ENCODE peak calls at places on chromosomes 3 and 15, in eight cellular contexts. J, B, K, H, E, X, S and F are unnamed samples.

GRCh38 chr15:100763764-100764750 is 115.6 kb upstream of the ALDH1A3 start:
- DNase-seq in J (peak), B (no peak), K (peak), H (no peak), E (no peak), X (no peak), S (no peak), F (no peak)

GRCh38 chr3:147816770-147817169 is 407.6 kb downstream of the ZIC1 start:
- DNase-seq in J (peak), B (peak), K (peak), H (no peak), E (peak), X (peak), S (no peak), F (no peak)

GRCh38 chr3:8445861-8446260 is 55.8 kb upstream of the LMCD1 start:
- DNase-seq in J (peak), B (peak), K (peak), H (no peak), E (no peak), X (no peak), S (no peak), F (peak)

GRCh38 chr3:29697989-29698388 is 417.1 kb downstream of the RBMS3 start:
- DNase-seq in J (peak), B (no peak), K (no peak), H (no peak), E (no peak), X (no peak), S (no peak), F (no peak)

GRCh38 chr3:43621406-43621973 is 321 bp downstream of the ANO10 start:
- DNase-seq in J (no peak), B (peak), K (no peak), H (no peak), E (peak), X (no peak), S (no peak), F (no peak)

GRCh38 chr3:53493997-53494791 is at the start of gene CACNA1D:
- DNase-seq in J (peak), B (peak), K (peak), H (peak), E (peak), X (no peak), S (peak), F (no peak)

GRCh38 chr15:89809093-89809786 is 5.4 kb downstream of the ANPEP start:
- DNase-seq in J (no peak), B (no peak), K (peak), H (no peak), E (no peak), X (no peak), S (no peak), F (peak)

GRCh38 chr3:134059680-134060560 is 30.2 kb upstream of the SLCO2A1 start:
- DNase-seq in J (no peak), B (peak), K (no peak), H (no peak), E (no peak), X (no peak), S (no peak), F (peak)

GRCh38 chr3:141116791-141117190 is 65.6 kb downstream of the SPSB4 start:
- DNase-seq in J (no peak), B (no peak), K (no peak), H (no peak), E (no peak), X (no peak), S (no peak), F (no peak)

GRCh38 chr3:194631696-194632095 is 1.5 kb downstream of the TMEM44 start:
- DNase-seq in J (no peak), B (no peak), K (no peak), H (no peak), E (peak), X (no peak), S (no peak), F (no peak)

GRCh38 chr3:146072061-146072460 is 88.9 kb downstream of the PLOD2 start:
- DNase-seq in J (no peak), B (no peak), K (no peak), H (no peak), E (no peak), X (no peak), S (no peak), F (no peak)

GRCh38 chr3:34090876-34091275 is 292.4 kb downstream of the PDCD6IP start:
- DNase-seq in J (no peak), B (no peak), K (no peak), H (no peak), E (no peak), X (no peak), S (no peak), F (no peak)

GRCh38 chr3:156513619-156514018 is 41.3 kb downstream of the SSR3 start:
- DNase-seq in J (no peak), B (no peak), K (no peak), H (no peak), E (no peak), X (no peak), S (no peak), F (no peak)

GRCh38 chr15:85479071-85479647 is 98.8 kb downstream of the AKAP13 start:
- DNase-seq in J (peak), B (no peak), K (peak), H (peak), E (no peak), X (no peak), S (peak), F (peak)

GRCh38 chr3:141442421-141442820 is 44.4 kb upstream of the RASA2 start:
- DNase-seq in J (no peak), B (no peak), K (peak), H (no peak), E (no peak), X (no peak), S (no peak), F (no peak)

GRCh38 chr15:99006146-99006545 is 1.4 kb downstream of the PGPEP1L start:
- DNase-seq in J (no peak), B (no peak), K (no peak), H (no peak), E (no peak), X (no peak), S (no peak), F (no peak)

GRCh38 chr15:67156426-67156825 is 91.0 kb downstream of the SMAD3 start:
- DNase-seq in J (no peak), B (no peak), K (no peak), H (no peak), E (no peak), X (no peak), S (no peak), F (no peak)

GRCh38 chr3:30256474-30256873 is 349.9 kb upstream of the TGFBR2 start:
- DNase-seq in J (no peak), B (no peak), K (peak), H (no peak), E (no peak), X (no peak), S (no peak), F (no peak)

GRCh38 chr3:132537297-132537696 is 59.8 kb upstream of the ACKR4 start:
- DNase-seq in J (no peak), B (no peak), K (no peak), H (no peak), E (no peak), X (no peak), S (no peak), F (no peak)

GRCh38 chr3:28912120-28912885 is 368.6 kb upstream of the RBMS3 start:
- DNase-seq in J (no peak), B (no peak), K (peak), H (no peak), E (no peak), X (no peak), S (no peak), F (no peak)

GRCh38 chr15:79675982-79676381 is 220.8 kb downstream of the MTHFS start:
- DNase-seq in J (no peak), B (no peak), K (no peak), H (no peak), E (no peak), X (no peak), S (no peak), F (no peak)
- TF ChIP-seq CTCF in J (no peak), B (no peak), K (no peak), H (no peak), E (no peak), X (no peak), S (peak), F (no peak)

DNA sequence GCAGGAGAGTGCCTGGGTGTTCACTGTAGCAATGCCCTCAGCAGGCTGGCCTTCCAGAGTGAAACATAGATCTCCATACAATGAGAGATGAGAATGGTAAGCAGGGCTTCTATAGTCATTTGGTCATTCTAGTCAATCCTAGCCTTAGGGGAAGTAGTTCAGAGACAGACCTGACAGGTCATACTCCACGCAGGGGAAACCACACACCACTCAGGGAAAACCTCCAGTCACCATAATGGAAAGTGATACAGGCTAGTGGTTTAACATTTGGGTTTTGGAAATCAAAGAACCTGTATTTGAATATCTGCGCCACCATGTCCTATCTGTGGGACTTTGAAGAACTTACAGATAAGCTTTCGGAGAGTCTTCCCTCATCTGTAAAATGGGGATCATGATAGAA is 425.7 kb upstream of the PPP2R3A start:
- DNase-seq in J (no peak), B (no peak), K (no peak), H (no peak), E (no peak), X (no peak), S (no peak), F (no peak)
- H3K4me3 ChIP-seq in J (no peak), B (no peak), K (no peak), H (no peak), E (no peak), X (no peak), S (no peak), F (no peak)

GRCh38 chr3:15601399-15602145 is at the start of the genes BTD and HACL1:
- DNase-seq in J (peak), B (peak), K (peak), H (peak), E (peak), X (peak), S (peak), F (peak)
- TF ChIP-seq CTCF in J (no peak), B (peak), K (peak), H (no peak), E (peak), X (peak), S (peak), F (no peak)

DNA sequence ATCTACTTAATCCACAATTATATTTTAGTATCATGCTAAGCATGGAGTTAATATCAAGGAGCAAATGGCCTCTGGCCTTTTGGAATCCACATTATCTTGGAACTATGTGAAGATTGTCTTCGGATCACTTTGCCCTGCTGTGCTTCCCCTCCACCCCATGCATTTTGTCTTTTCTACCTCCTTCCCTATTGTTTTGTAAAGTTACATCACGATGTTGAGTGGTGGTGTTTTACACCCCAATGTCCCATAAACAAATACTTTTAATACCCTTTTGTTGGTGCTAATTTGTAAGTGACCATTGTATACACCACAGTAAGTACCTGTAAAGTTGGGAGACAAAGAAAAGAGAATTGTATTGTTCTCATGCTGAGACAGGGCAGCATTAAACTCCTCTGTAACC is 258.4 kb upstream of the ZNF717 start:
- DNase-seq in J (no peak), B (no peak), K (no peak), H (peak), E (no peak), X (no peak), S (peak), F (no peak)
- H3K4me3 ChIP-seq in J (no peak), B (no peak), K (no peak), H (no peak), E (no peak), X (no peak), S (peak), F (no peak)

GRCh38 chr3:169044341-169045113 is 619.0 kb downstream of the MECOM start:
- DNase-seq in J (peak), B (no peak), K (peak), H (no peak), E (no peak), X (no peak), S (no peak), F (peak)

GRCh38 chr3:169041677-169042171 is 621.8 kb downstream of the MECOM start:
- DNase-seq in J (peak), B (peak), K (peak), H (peak), E (no peak), X (no peak), S (no peak), F (peak)
- TF ChIP-seq CTCF in J (peak), B (peak), K (peak), H (peak), E (peak), X (peak), S (no peak), F (peak)

GRCh38 chr3:150469031-150469930 is 61.2 kb downstream of the TSC22D2 start:
- DNase-seq in J (peak), B (peak), K (peak), H (no peak), E (peak), X (no peak), S (peak), F (peak)
- H3K4me3 ChIP-seq in J (no peak), B (no peak), K (no peak), H (no peak), E (no peak), X (no peak), S (no peak), F (no peak)

DNA sequence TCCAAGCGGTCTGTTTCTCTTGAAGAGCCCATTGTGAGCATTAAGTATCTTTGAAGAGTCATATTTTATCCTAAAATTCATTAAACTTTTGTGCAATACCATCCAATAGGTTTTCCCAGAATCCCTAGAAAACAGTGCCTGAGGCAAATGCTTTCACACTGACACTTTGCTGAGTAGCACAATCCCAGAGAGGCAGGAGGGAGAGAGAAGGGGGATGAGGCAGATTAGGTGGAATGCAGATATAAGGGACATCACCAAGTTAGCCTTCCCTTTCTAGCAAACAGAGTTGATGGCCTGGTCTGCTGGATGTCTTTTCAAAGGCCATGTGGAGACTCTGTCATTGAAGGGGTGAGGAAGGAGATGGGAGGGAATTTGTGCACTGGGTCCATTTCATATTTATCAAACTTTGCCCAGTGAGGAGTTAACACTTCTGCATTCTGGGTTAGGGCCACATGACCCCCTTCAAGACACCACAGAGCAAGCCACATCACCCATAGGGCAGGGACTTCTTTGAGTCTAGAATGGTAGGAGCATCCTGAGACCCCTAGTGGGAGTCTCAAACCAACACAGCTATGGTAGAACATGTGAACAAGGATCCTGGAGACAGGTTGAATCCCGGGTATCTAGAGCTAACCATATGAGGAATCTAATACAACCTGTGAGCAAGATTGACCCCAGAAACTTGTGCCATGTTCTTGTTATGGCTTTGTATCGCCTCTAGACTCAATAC is 32.0 kb upstream of the SEMA6D start:
- DNase-seq in J (peak), B (no peak), K (no peak), H (peak), E (no peak), X (no peak), S (no peak), F (no peak)
- TF ChIP-seq CTCF in J (no peak), B (no peak), K (no peak), H (peak), E (no peak), X (no peak), S (no peak), F (no peak)

GRCh38 chr3:126912027-126912422 is 70.9 kb upstream of the PLXNA1 start:
- DNase-seq in J (no peak), B (no peak), K (no peak), H (no peak), E (no peak), X (no peak), S (no peak), F (no peak)

GRCh38 chr3:126910231-126910630 is 72.7 kb upstream of the PLXNA1 start:
- DNase-seq in J (no peak), B (no peak), K (no peak), H (no peak), E (no peak), X (no peak), S (no peak), F (no peak)

GRCh38 chr3:126912491-126913195 is 70.3 kb upstream of the PLXNA1 start:
- DNase-seq in J (no peak), B (no peak), K (no peak), H (no peak), E (no peak), X (no peak), S (no peak), F (no peak)

GRCh38 chr3:126913524-126913923 is 69.4 kb upstream of the PLXNA1 start:
- DNase-seq in J (no peak), B (no peak), K (no peak), H (no peak), E (no peak), X (no peak), S (no peak), F (no peak)

DNA sequence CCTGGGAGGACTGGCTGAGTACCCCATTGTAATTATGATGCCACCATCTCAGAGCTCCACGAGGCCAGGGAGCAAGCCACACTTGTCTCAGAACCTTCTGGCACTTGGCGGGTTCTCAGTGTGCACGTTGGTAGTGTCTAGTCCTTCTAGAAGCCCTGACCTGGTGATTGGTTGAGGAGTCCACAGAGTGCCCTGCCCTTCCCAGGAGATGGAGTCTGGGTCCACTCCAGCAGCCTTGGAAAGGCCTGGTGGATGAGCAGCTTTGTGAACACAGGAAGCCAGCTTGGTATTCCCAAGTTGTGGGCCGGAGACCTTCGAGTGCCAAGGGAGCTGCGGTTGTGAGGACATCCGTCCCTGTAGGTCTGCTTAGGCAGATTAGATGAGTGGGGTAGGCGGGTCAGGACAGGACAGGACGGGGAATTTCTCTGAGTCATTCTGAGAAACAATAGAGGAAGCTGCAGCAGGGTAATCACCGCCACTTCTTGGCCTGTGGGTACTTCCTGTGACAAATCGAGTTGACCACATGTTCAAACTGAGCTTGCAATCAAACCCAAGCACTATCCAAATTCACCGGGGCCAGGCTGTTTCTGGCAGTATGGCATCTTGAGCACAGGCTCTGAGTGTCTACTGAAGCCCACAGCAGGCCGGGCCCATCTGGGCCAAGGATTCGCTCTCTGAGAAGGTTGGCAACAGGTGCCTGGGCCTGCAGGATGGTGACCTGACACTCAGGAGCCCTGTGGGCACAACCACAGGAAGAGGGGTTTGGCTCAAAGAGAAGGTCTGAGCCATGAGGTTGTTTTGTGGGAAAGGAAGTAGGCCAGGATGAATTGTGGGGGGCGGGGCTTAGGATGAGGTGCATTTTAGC is 71.5 kb upstream of the PLXNA1 start:
- DNase-seq in J (peak), B (no peak), K (peak), H (no peak), E (peak), X (no peak), S (peak), F (peak)
- H3K4me3 ChIP-seq in J (no peak), B (no peak), K (no peak), H (no peak), E (no peak), X (no peak), S (no peak), F (no peak)

GRCh38 chr15:43225201-43225949 is 4.6 kb upstream of the EPB42 start:
- DNase-seq in J (peak), B (peak), K (peak), H (peak), E (no peak), X (no peak), S (no peak), F (peak)

GRCh38 chr15:43220991-43221403 is at the start of gene EPB42:
- DNase-seq in J (no peak), B (no peak), K (no peak), H (no peak), E (no peak), X (no peak), S (no peak), F (no peak)

GRCh38 chr15:43215961-43216360 is 4.9 kb downstream of the EPB42 start:
- DNase-seq in J (peak), B (no peak), K (no peak), H (no peak), E (no peak), X (no peak), S (no peak), F (no peak)

GRCh38 chr15:43218908-43219706 is 1.7 kb downstream of the EPB42 start:
- DNase-seq in J (peak), B (peak), K (peak), H (peak), E (no peak), X (no peak), S (no peak), F (no peak)

DNA sequence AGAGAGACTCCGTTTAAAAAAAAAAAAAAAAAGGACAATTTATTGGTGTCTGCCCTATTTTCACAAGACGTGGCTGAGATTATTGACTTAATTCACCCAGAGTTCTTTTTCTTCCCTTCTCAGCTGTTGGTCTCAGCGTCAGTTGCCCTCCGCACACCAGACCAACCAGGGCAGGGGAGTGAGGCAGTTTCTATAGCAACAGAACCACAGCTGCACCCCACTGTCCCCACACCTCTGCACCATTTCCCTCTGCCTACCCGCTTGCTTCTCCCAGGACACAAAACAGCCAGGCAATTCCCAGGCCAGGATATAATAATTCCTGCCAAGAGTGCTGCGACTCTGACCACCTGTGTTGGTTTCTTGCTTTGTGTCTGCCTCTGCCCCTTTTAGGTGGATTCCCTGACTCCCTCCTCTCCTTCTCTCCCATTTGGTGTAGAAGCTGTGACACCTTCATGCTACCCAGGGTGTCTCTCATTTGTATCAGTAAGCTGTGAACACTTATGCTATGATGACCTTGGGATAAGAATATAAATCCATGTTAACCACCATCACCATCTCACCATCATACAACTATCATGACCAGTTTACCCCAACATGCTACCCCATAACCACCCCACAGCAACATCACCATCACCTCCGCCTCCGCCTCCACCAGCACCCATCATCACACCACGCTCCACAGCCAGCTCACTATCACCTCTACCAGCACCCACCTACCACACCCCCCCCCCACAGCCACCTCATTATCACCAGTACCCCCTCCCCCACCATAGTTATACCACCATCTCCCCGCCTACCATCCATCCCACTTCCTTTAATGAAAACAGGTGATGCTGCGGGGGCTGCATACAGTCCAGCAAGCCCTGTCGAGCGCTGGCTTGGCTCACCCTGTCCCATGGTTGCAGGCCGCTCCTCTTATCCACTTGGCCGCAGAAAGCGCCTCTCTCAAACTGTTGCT is 610 bp downstream of the EPB42 start:
- DNase-seq in J (no peak), B (no peak), K (no peak), H (no peak), E (no peak), X (no peak), S (no peak), F (no peak)
- TF ChIP-seq CTCF in J (no peak), B (no peak), K (no peak), H (no peak), E (no peak), X (no peak), S (no peak), F (no peak)